ENCODE peak calls at places on chromosomes 13 and 19, in nine cellular contexts. Z is CD8-positive, alpha-beta memory T cell; S is GM04503; M is stimulated activated CD4-positive, alpha-beta T cell treated with anti-CD3 and anti-CD28 coated beads, Interleukin-4, amount 100 ng/mL, for 48 hours; U is cardiac muscle cell; R is iris pigment epithelial cell; D is RPMI8226; V is small intestine; A is RWPE1. O is an unnamed sample.

GRCh38 chr13:85095887-85096286 is 703.3 kb downstream of the SLITRK6 start:
- DNase-seq in R (no peak), Z (no peak), D (no peak), A (no peak), S (no peak), M (no peak), V (no peak), U (no peak), O (no peak)

GRCh38 chr19:18656337-18657086 is 19.7 kb downstream of the KLHL26 start:
- DNase-seq in Z (no peak), M (no peak), A (no peak), U (no peak), D (no peak), R (no peak), V (no peak), S (no peak), O (no peak)

GRCh38 chr19:27906081-27906480 is 1306.9 kb downstream of the UQCRFS1 start:
- DNase-seq in S (no peak), R (no peak), U (no peak), V (no peak), A (no peak), D (no peak), Z (no peak), M (no peak), O (no peak)

GRCh38 chr19:33686687-33687541 is 65.2 kb downstream of the CHST8 start:
- DNase-seq in M (no peak), D (no peak), R (no peak), Z (no peak), A (no peak), S (no peak), U (no peak), V (no peak), O (no peak)

GRCh38 chr13:110272227-110272626 is 34.7 kb downstream of the COL4A1 start:
- DNase-seq in D (no peak), V (no peak), R (no peak), U (no peak), M (no peak), Z (no peak), S (no peak), A (no peak), O (no peak)

GRCh38 chr19:42281175-42282035 is 12.4 kb downstream of the CIC start:
- DNase-seq in R (no peak), V (no peak), U (peak; percentile 56), A (peak; percentile 56), M (no peak), Z (no peak), D (peak; percentile 49), S (no peak), O (peak; percentile 58)

GRCh38 chr19:17405250-17406038 is at the start of gene BST2:
- DNase-seq in M (no peak), R (peak; percentile 67), Z (peak; percentile 74), V (peak; percentile 83), A (peak; percentile 92), U (peak; percentile 79), D (peak; percentile 93), S (no peak), O (peak; percentile 94)

GRCh38 chr19:14113762-14114414 is 3.7 kb downstream of the PRKACA start:
- DNase-seq in R (no peak), V (no peak), S (no peak), A (no peak), D (peak; percentile 35), U (no peak), M (peak; percentile 71), Z (peak; percentile 25), O (peak; percentile 47)

GRCh38 chr19:10290439-10290875 is 705 bp downstream of the ICAM5 start:
- DNase-seq in S (no peak), R (no peak), Z (no peak), V (no peak), M (no peak), A (peak; percentile 30), D (peak; percentile 54), U (no peak), O (no peak)

GRCh38 chr13:44844786-44845185 is 144.5 kb downstream of the NUFIP1 start:
- DNase-seq in Z (no peak), D (no peak), R (no peak), U (no peak), V (no peak), A (no peak), S (no peak), M (no peak), O (no peak)

GRCh38 chr19:47895165-47895782 is 9.2 kb upstream of the SULT2A1 start:
- DNase-seq in S (no peak), R (no peak), A (no peak), D (no peak), V (no peak), M (no peak), Z (no peak), U (peak; percentile 22), O (no peak)

GRCh38 chr19:40285353-40286234 is 449 bp upstream of the AKT2 start:
- DNase-seq in R (peak; percentile 99), V (peak; percentile 100), A (peak; percentile 97), S (peak; percentile 96), D (peak; percentile 97), Z (peak; percentile 100), M (peak; percentile 88), U (peak; percentile 100), O (peak; percentile 100)

GRCh38 chr19:5148794-5149190 is 179.9 kb downstream of the KDM4B start:
- DNase-seq in V (no peak), A (no peak), U (no peak), M (no peak), Z (no peak), D (no peak), R (no peak), S (no peak), O (no peak)

GRCh38 chr13:40549500-40550094 is 116.8 kb downstream of the FOXO1 start:
- DNase-seq in M (no peak), S (peak; percentile 44), R (peak; percentile 38), D (no peak), Z (no peak), U (peak; percentile 40), A (no peak), V (no peak), O (no peak)

GRCh38 chr19:32896516-32897214 is 27.1 kb upstream of the SLC7A9 start:
- DNase-seq in M (no peak), Z (no peak), D (no peak), V (no peak), U (peak; percentile 8), R (peak; percentile 44), A (no peak), S (no peak), O (no peak)

GRCh38 chr13:36057041-36057440 is 74.1 kb downstream of the DCLK1 start:
- DNase-seq in V (no peak), U (peak; percentile 26), A (no peak), Z (no peak), D (no peak), M (no peak), S (no peak), R (peak; percentile 1), O (no peak)

GRCh38 chr13:111177081-111177711 is 62.1 kb downstream of the ARHGEF7 start:
- DNase-seq in R (peak; percentile 66), V (peak; percentile 59), D (no peak), U (peak; percentile 84), A (no peak), M (peak; percentile 15), Z (peak; percentile 72), S (no peak), O (peak; percentile 77)

GRCh38 chr13:62137629-62138405 is 722.2 kb upstream of the PCDH20 start:
- DNase-seq in A (no peak), R (no peak), D (no peak), U (no peak), M (no peak), V (no peak), S (no peak), Z (no peak), O (no peak)

GRCh38 chr13:113315992-113316391 is 19.0 kb downstream of the LAMP1 start:
- DNase-seq in V (no peak), A (no peak), D (no peak), M (no peak), U (no peak), Z (no peak), S (no peak), R (no peak), O (no peak)

GRCh38 chr19:50223439-50223716 is 20.0 kb downstream of the MYH14 start:
- DNase-seq in M (no peak), A (no peak), Z (no peak), V (no peak), D (no peak), R (no peak), U (no peak), S (no peak), O (no peak)

GRCh38 chr19:3234800-3235199 is 10.3 kb downstream of the CELF5 start:
- DNase-seq in D (peak; percentile 38), U (no peak), V (no peak), M (peak; percentile 50), R (no peak), A (no peak), Z (no peak), S (no peak), O (peak; percentile 42)

GRCh38 chr13:91572439-91572838 is 174.0 kb downstream of the GPC5 start:
- DNase-seq in Z (no peak), R (peak; percentile 26), D (no peak), U (no peak), A (no peak), V (no peak), S (no peak), M (no peak), O (no peak)

GRCh38 chr13:37878496-37878895 is 8.9 kb upstream of the TRPC4 start:
- DNase-seq in Z (no peak), S (peak; percentile 61), U (peak; percentile 35), D (no peak), M (no peak), A (no peak), V (no peak), R (peak; percentile 59), O (no peak)

GRCh38 chr13:105139048-105139379 is 1396.4 kb downstream of the EFNB2 start:
- DNase-seq in R (no peak), V (no peak), D (no peak), S (no peak), U (no peak), Z (peak; percentile 2), A (no peak), M (no peak), O (no peak)

GRCh38 chr19:30371157-30371845 is 883 bp upstream of the ZNF536 start:
- DNase-seq in S (no peak), R (no peak), V (no peak), M (no peak), A (no peak), Z (no peak), U (no peak), D (no peak), O (no peak)

GRCh38 chr19:40578442-40578908 is 1.8 kb downstream of the SHKBP1 start:
- DNase-seq in U (peak; percentile 57), V (peak; percentile 32), S (no peak), A (no peak), Z (no peak), M (no peak), R (peak; percentile 24), D (no peak), O (no peak)

GRCh38 chr13:99686157-99686572 is 184.9 kb downstream of the TM9SF2 start:
- DNase-seq in U (peak; percentile 14), D (no peak), R (peak; percentile 34), M (no peak), Z (no peak), V (peak; percentile 93), S (peak; percentile 1), A (no peak), O (no peak)

GRCh38 chr13:33723772-33724435 is 94.0 kb upstream of the RFC3 start:
- DNase-seq in R (peak; percentile 88), S (peak; percentile 22), V (peak; percentile 90), M (peak; percentile 35), U (peak; percentile 94), D (peak; percentile 79), A (peak; percentile 70), Z (peak; percentile 57), O (peak; percentile 91)

GRCh38 chr13:94243551-94243950 is 235.9 kb downstream of the DCT start:
- DNase-seq in D (no peak), Z (no peak), S (no peak), V (no peak), M (no peak), A (no peak), U (no peak), R (no peak), O (no peak)

GRCh38 chr19:34482380-34483250 is 1.1 kb downstream of the WTIP start:
- DNase-seq in V (no peak), A (peak; percentile 31), M (no peak), U (peak; percentile 54), Z (no peak), R (peak; percentile 62), S (no peak), D (no peak), O (no peak)